ENCODE peak calls at places on chromosomes 6 and 20, in eight cellular contexts. P is CD8-positive, alpha-beta T cell; Q is aorta; U is neuronal stem cell; C is thoracic aorta; H is A673; W is brain microvascular endothelial cell; M is RWPE2. J is an unnamed sample.

GRCh38 chr20:58818585-58819285 is 32.0 kb downstream of the GNAS-AS1 start:
- DNase-seq in P (no peak), Q (peak), U (no peak), C (no peak), H (no peak), W (no peak), M (no peak), J (no peak)

GRCh38 chr6:169669889-169670288 is 31.9 kb downstream of the WDR27 start:
- DNase-seq in P (no peak), Q (no peak), U (no peak), C (no peak), H (no peak), W (peak), M (no peak), J (no peak)

GRCh38 chr6:111274593-111275217 is 187.4 kb downstream of the SLC16A10 start:
- DNase-seq in P (no peak), Q (no peak), U (no peak), C (no peak), H (no peak), W (no peak), M (no peak), J (no peak)

GRCh38 chr6:104686550-104687155 is 173.1 kb downstream of the HACE1 start:
- DNase-seq in P (no peak), Q (no peak), U (no peak), C (no peak), H (no peak), W (no peak), M (no peak), J (peak)

GRCh38 chr20:51093240-51093763 is 70.4 kb upstream of the KCNG1 start:
- DNase-seq in P (no peak), Q (no peak), U (no peak), C (no peak), H (peak), W (no peak), M (no peak), J (no peak)

GRCh38 chr6:118594877-118595276 is 46.8 kb downstream of the PLN start:
- DNase-seq in P (no peak), Q (no peak), U (no peak), C (no peak), H (no peak), W (no peak), M (no peak), J (no peak)

GRCh38 chr6:44642870-44643522 is 255.5 kb downstream of the CDC5L start:
- DNase-seq in P (no peak), Q (no peak), U (no peak), C (no peak), H (no peak), W (peak), M (no peak), J (no peak)

GRCh38 chr6:129031051-129031599 is 148.2 kb downstream of the LAMA2 start:
- DNase-seq in P (no peak), Q (no peak), U (no peak), C (no peak), H (peak), W (peak), M (no peak), J (no peak)

GRCh38 chr6:161917645-161918044 is 643.8 kb upstream of the AGPAT4 start:
- DNase-seq in P (no peak), Q (no peak), U (no peak), C (no peak), H (no peak), W (no peak), M (no peak), J (no peak)

GRCh38 chr6:36608788-36609563 is 14.8 kb downstream of the SRSF3 start:
- DNase-seq in P (no peak), Q (no peak), U (no peak), C (no peak), H (no peak), W (no peak), M (no peak), J (peak)

DNA sequence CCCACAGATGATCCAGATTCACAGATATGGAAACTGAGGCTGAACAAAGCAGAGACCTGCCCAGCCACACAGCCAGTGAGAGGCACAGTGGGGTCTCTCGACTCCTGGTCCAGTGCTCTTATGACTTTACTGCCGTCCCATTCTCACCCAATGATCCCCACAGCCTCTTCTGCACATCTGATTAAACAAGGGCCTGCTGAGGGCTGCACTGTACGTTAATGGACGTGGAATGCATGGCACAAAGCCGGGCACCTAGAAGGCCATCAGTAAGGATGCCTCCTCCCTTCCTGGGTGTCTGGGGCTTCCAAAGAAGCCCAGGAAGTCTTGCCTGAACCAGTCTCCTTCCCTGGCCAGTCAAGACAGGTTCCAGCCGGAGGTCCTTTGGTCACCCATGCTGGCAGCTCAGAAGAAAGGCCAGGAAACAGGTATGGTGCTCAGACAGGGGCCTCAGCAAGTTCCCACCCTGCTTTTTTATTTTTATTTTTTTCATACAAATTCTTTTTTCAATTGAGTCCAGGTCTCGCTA is 3.8 kb downstream of the TFEB start:
- DNase-seq in P (no peak), Q (peak), U (no peak), C (no peak), H (no peak), W (no peak), M (no peak), J (no peak)
- H3K27ac ChIP-seq in P (peak), Q (no peak), U (no peak), C (no peak), H (no peak), W (no peak), M (peak), J (peak)

DNA sequence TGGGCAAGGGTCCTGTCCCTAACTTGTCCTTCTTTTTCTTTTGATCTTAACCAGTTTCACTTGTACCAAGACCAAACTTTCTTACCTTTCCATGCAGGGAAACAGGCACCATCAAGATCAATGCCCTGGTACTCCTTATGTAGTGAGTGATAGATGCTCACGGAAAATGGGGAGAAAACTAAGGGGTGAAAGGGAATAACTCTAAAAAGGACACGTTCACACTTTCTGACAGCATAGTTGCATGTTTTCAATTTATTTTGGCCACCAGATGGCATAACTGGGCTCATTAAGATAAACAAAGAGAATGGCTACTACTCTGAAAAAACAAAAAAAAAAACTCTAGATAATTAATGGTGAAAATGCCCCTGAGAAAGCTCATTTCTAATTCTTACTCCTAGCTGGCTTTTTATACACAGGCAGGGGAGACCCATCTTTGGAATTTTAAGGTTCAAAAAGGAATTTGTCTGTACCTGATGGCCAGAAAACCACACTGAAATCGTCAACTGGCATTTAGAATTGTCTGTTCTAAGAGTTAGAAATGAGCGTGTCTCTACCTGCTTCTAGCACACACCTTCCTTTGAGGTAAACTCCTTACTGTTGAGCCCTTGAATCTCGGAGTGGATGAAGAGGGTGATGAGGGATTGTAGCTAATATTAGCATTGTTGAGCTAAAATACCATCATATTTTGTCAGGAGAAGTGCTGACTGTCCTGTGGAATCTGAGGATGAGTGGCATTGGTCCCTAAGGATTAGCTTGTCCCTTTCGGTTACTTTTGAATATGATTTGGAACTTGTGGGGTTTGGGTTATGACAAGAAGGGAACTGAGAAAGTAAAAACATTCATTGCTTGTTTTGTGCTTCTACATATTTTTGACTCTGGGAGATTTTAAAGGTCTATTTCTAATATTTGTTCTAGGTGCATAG is 62.2 kb upstream of the DDR1 start:
- DNase-seq in P (no peak), Q (no peak), U (no peak), C (no peak), H (peak), W (peak), M (no peak), J (peak)
- H3K27ac ChIP-seq in P (no peak), Q (peak), U (no peak), C (peak), H (peak), W (no peak), M (peak), J (peak)

GRCh38 chr6:163212123-163212522 is 202.4 kb upstream of the QKI start:
- DNase-seq in P (no peak), Q (no peak), U (no peak), C (no peak), H (no peak), W (no peak), M (no peak), J (no peak)

GRCh38 chr6:163206196-163206595 is 208.3 kb upstream of the QKI start:
- DNase-seq in P (no peak), Q (no peak), U (no peak), C (no peak), H (no peak), W (no peak), M (no peak), J (no peak)

GRCh38 chr6:163207984-163208383 is 206.5 kb upstream of the QKI start:
- DNase-seq in P (no peak), Q (no peak), U (no peak), C (no peak), H (no peak), W (no peak), M (no peak), J (no peak)

GRCh38 chr6:163214259-163214658 is 200.3 kb upstream of the QKI start:
- DNase-seq in P (no peak), Q (no peak), U (no peak), C (no peak), H (no peak), W (no peak), M (no peak), J (no peak)

DNA sequence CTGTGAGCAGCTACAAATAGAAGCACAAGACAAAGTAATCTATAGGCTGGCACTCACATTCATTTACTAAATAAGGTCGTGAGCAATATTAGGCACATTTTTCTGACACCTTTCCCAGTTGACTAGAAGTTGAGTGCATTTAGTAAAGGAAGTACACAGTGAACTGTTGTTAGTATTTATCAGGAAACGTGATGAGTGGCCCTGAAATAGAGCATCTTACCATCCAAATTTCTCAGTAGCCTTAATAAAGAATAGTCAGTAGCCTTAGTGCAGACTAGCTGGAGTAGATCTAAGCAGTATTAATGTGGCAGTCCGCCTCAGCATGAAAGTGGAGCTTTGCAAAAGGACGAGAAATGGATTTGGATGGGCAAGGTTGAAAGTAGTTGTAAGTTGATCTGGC is 205.5 kb upstream of the QKI start:
- DNase-seq in P (no peak), Q (no peak), U (no peak), C (no peak), H (no peak), W (no peak), M (no peak), J (no peak)
- H3K27ac ChIP-seq in P (no peak), Q (no peak), U (no peak), C (no peak), H (no peak), W (no peak), M (no peak), J (no peak)

GRCh38 chr6:160388922-160389321 is 40.7 kb downstream of the SLC22A3 start:
- DNase-seq in P (no peak), Q (no peak), U (no peak), C (no peak), H (no peak), W (no peak), M (no peak), J (no peak)

GRCh38 chr6:160394654-160395035 is 46.5 kb downstream of the SLC22A3 start:
- DNase-seq in P (no peak), Q (no peak), U (no peak), C (no peak), H (no peak), W (no peak), M (no peak), J (no peak)

GRCh38 chr6:160395187-160395586 is 47.0 kb downstream of the SLC22A3 start:
- DNase-seq in P (no peak), Q (no peak), U (no peak), C (no peak), H (no peak), W (no peak), M (no peak), J (no peak)

GRCh38 chr6:160393966-160394653 is 45.9 kb downstream of the SLC22A3 start:
- DNase-seq in P (no peak), Q (no peak), U (no peak), C (no peak), H (no peak), W (no peak), M (no peak), J (peak)

DNA sequence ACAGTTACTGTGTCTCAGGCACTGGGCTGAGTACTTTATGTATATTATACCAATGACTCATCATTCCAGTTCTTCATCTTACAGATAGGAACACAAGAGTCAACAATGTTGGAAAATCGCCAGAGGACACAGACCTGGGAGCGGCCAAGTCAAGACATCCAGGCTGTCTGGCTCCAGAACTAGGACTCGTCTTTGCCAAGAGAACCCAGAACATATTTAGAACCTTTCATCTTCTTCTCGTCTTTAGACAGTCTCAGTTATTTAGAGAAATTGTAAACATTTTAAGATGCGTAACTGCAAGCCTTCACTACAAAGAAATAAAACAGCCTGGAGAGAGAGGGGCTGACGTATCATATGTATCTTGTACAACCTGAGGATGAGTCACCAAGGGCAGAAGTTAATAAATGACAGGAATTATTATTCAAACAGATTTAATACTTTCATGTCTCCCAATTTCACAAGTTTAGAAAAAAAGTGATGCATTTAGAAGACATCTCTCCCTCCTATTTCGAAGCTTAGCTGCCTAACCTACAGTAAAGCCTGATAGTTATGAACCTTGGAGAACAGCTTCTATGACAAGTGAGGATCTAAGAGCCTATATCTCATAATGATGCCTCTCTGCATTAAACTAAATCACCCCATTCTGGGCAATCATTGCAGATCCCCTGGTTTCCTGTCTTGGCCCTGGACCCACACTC is 43.4 kb downstream of the SLC22A3 start:
- DNase-seq in P (no peak), Q (no peak), U (no peak), C (no peak), H (no peak), W (peak), M (peak), J (peak)
- H3K27ac ChIP-seq in P (no peak), Q (peak), U (no peak), C (peak), H (no peak), W (no peak), M (peak), J (peak)

GRCh38 chr6:138526822-138527235 is 27.5 kb upstream of the NHSL1 start:
- DNase-seq in P (no peak), Q (no peak), U (peak), C (no peak), H (peak), W (no peak), M (no peak), J (peak)
- H3K27ac ChIP-seq in P (no peak), Q (no peak), U (no peak), C (no peak), H (peak), W (no peak), M (no peak), J (peak)

GRCh38 chr20:62666736-62667529 is 24.6 kb downstream of the SLCO4A1 start:
- DNase-seq in P (no peak), Q (no peak), U (no peak), C (no peak), H (peak), W (no peak), M (no peak), J (no peak)
- H3K27ac ChIP-seq in P (no peak), Q (no peak), U (no peak), C (no peak), H (no peak), W (no peak), M (no peak), J (no peak)

GRCh38 chr20:48688579-48688978 is 139.2 kb downstream of the PREX1 start:
- DNase-seq in P (no peak), Q (no peak), U (no peak), C (no peak), H (no peak), W (no peak), M (no peak), J (no peak)
- H3K27ac ChIP-seq in P (no peak), Q (no peak), U (no peak), C (no peak), H (peak), W (no peak), M (no peak), J (no peak)

GRCh38 chr20:44722990-44723389 is 7.8 kb downstream of the CCN5 start:
- DNase-seq in P (no peak), Q (peak), U (no peak), C (no peak), H (no peak), W (no peak), M (no peak), J (no peak)
- H3K27ac ChIP-seq in P (no peak), Q (no peak), U (no peak), C (peak), H (no peak), W (no peak), M (no peak), J (no peak)